ENCODE peak calls at places on chromosomes 12 and 14, in six cellular contexts. T is activated CD4-positive, alpha-beta T cell treated with anti-CD3 and anti-CD28 coated beads, Interleukin-2, amount 10 ng/mL, durations not matched to agents 7 days and 5 days; R is psoas muscle; H is NCI-H2081; L is Daoy; Y is stimulated activated CD4-positive, alpha-beta T cell treated with anti-CD3 and anti-CD28 coated beads, Interleukin-15, amount 100 ng/mL, for 24 hours. G is an unnamed sample.

GRCh38 chr12:31629756-31630732 is 29.4 kb upstream of the ETFBKMT start:
- DNase-seq in T (no peak), R (peak), H (no peak), L (peak), Y (no peak), G (no peak)

GRCh38 chr12:93759512-93760081 is 82.4 kb downstream of the CRADD start:
- DNase-seq in T (no peak), R (no peak), H (no peak), L (no peak), Y (no peak), G (no peak)

GRCh38 chr12:692274-692673 is 29.0 kb upstream of the NINJ2 start:
- DNase-seq in T (no peak), R (no peak), H (no peak), L (no peak), Y (no peak), G (no peak)

GRCh38 chr14:76918176-76918750 is 92.1 kb downstream of the LRRC74A start:
- DNase-seq in T (no peak), R (peak), H (peak), L (peak), Y (no peak), G (peak)

GRCh38 chr12:17609152-17609551 is 480.8 kb downstream of the RERGL start:
- DNase-seq in T (no peak), R (no peak), H (no peak), L (peak), Y (no peak), G (no peak)

GRCh38 chr12:9635014-9635413 is 27.3 kb upstream of the KLRB1 start:
- DNase-seq in T (no peak), R (no peak), H (no peak), L (no peak), Y (no peak), G (no peak)

GRCh38 chr14:105167303-105168092 is 1.1 kb downstream of the JAG2 start:
- DNase-seq in T (no peak), R (no peak), H (peak), L (peak), Y (peak), G (peak)

GRCh38 chr14:104680806-104681688 is 8.4 kb upstream of the INF2 start:
- DNase-seq in T (no peak), R (peak), H (no peak), L (peak), Y (no peak), G (no peak)

G was measured in LNCaP clone FGC.